ENCODE peak calls at places on chromosomes 2 and 18, in eight cellular contexts. S is C1 segment of cervical spinal cord; G is HuH-7; Z is HTR-8/SVneo; E is Daoy; X is stimulated activated CD4-positive, alpha-beta T cell treated with anti-CD3 and anti-CD28 coated beads, Interleukin-1b, Interleukin-23, amount 100 ng/mL, for 1 hour; R is Calu3; N is trophoblast cell. D is an unnamed sample.
A peak's percentile ranks its signal among the peaks of the same experiment; 100 is the strongest.

GRCh38 chr2:70936165-70936978 is 672 bp downstream of the ATP6V1B1 start:
- DNase-seq in N (no peak), Z (no peak), E (no peak), X (no peak), R (no peak), S (no peak), G (no peak), D (no peak)

GRCh38 chr2:223954401-223954800 is 2.9 kb upstream of the MRPL44 start:
- DNase-seq in N (peak; percentile 34), X (no peak), G (no peak), R (no peak), E (peak; percentile 68), Z (no peak), S (no peak), D (no peak)

GRCh38 chr2:143083636-143084035 is 45.6 kb upstream of the ARHGAP15 start:
- DNase-seq in S (no peak), G (no peak), E (peak; percentile 35), Z (peak; percentile 9), R (no peak), N (no peak), X (no peak), D (no peak)

GRCh38 chr2:12151716-12152115 is 405.3 kb downstream of the LPIN1 start:
- DNase-seq in G (no peak), Z (no peak), R (no peak), X (no peak), E (no peak), S (no peak), N (no peak), D (no peak)

GRCh38 chr2:230234845-230235244 is 9.3 kb downstream of the SP140 start:
- DNase-seq in X (no peak), Z (no peak), R (no peak), N (no peak), S (no peak), E (peak; percentile 5), G (no peak), D (no peak)

GRCh38 chr2:195656131-195656858 is 731 bp upstream of the SLC39A10 start:
- DNase-seq in Z (no peak), E (no peak), S (no peak), R (no peak), X (no peak), G (no peak), N (no peak), D (no peak)

GRCh38 chr2:230797515-230798495 is 66.9 kb upstream of the ITM2C start:
- DNase-seq in G (no peak), X (no peak), R (no peak), E (peak; percentile 30), S (no peak), N (peak; percentile 28), Z (no peak), D (peak; percentile 29)

GRCh38 chr2:127464470-127465257 is 46.4 kb downstream of the PROC start:
- DNase-seq in E (no peak), G (no peak), N (no peak), Z (no peak), X (no peak), R (no peak), S (no peak), D (no peak)

GRCh38 chr2:159094173-159094737 is 125.8 kb downstream of the TANC1 start:
- DNase-seq in X (no peak), E (peak; percentile 52), G (no peak), Z (no peak), S (no peak), N (no peak), R (no peak), D (no peak)

GRCh38 chr2:205477016-205477705 is 205.1 kb upstream of the NRP2 start:
- DNase-seq in X (no peak), Z (no peak), N (no peak), G (peak; percentile 2), S (no peak), E (no peak), R (no peak), D (no peak)

GRCh38 chr2:189379287-189379630 is 62.0 kb upstream of the WDR75 start:
- DNase-seq in E (no peak), G (no peak), Z (peak; percentile 37), N (peak; percentile 51), R (no peak), S (no peak), X (no peak), D (no peak)

GRCh38 chr2:191105082-191105481 is 45.7 kb downstream of the STAT4 start:
- DNase-seq in N (peak; percentile 9), R (no peak), G (no peak), E (peak; percentile 22), S (no peak), Z (no peak), X (no peak), D (no peak)

GRCh38 chr2:233976690-233977294 is 59.6 kb downstream of the TRPM8 start:
- DNase-seq in R (peak; percentile 68), G (peak; percentile 64), X (no peak), S (no peak), Z (peak; percentile 60), N (no peak), E (peak; percentile 70), D (no peak)

GRCh38 chr2:53021285-53021684 is 746.3 kb upstream of the CHAC2 start:
- DNase-seq in E (no peak), S (no peak), Z (no peak), N (no peak), X (no peak), R (no peak), G (no peak), D (no peak)

GRCh38 chr18:43079422-43079821 is 36.1 kb downstream of the RIT2 start:
- DNase-seq in G (no peak), R (no peak), X (no peak), S (no peak), Z (no peak), N (no peak), E (no peak), D (no peak)

GRCh38 chr18:49980869-49981268 is 167.5 kb upstream of the ACAA2 start:
- DNase-seq in X (no peak), N (no peak), S (no peak), Z (no peak), E (no peak), R (no peak), G (no peak), D (no peak)

GRCh38 chr2:203498161-203498560 is 36.9 kb downstream of the RAPH1 start:
- DNase-seq in S (no peak), R (no peak), E (peak; percentile 22), X (no peak), G (no peak), Z (peak; percentile 60), N (no peak), D (no peak)

GRCh38 chr18:41745166-41746049 is 209.6 kb upstream of the PIK3C3 start:
- DNase-seq in Z (peak; percentile 26), S (peak; percentile 1), X (no peak), G (peak; percentile 30), E (no peak), N (no peak), R (peak; percentile 69), D (no peak)

GRCh38 chr18:48781041-48781989 is 169.4 kb downstream of the SMAD7 start:
- DNase-seq in N (no peak), X (no peak), R (no peak), S (peak; percentile 87), E (peak; percentile 27), Z (no peak), G (peak; percentile 75), D (peak; percentile 31)

GRCh38 chr2:242075683-242076082 is 206.2 kb downstream of the RTP5 start:
- DNase-seq in G (no peak), N (no peak), X (no peak), E (no peak), R (peak; percentile 61), S (no peak), Z (no peak), D (no peak)

GRCh38 chr2:3487432-3487831 is 31.9 kb downstream of the ADI1 start:
- DNase-seq in G (no peak), S (no peak), N (no peak), Z (no peak), E (no peak), R (no peak), X (no peak), D (no peak)

GRCh38 chr2:112004246-112004645 is 50.8 kb upstream of the TMEM87B start:
- DNase-seq in Z (no peak), R (no peak), X (no peak), G (no peak), S (peak; percentile 36), N (no peak), E (no peak), D (peak; percentile 34)

GRCh38 chr18:75201936-75202335 is 7.0 kb downstream of the PTGR3 start:
- DNase-seq in E (no peak), G (no peak), S (no peak), R (no peak), Z (no peak), N (no peak), X (no peak), D (peak; percentile 94)

GRCh38 chr18:31516432-31516831 is 18.5 kb downstream of the DSG2 start:
- DNase-seq in S (no peak), G (no peak), N (no peak), X (no peak), E (no peak), Z (no peak), R (no peak), D (no peak)

GRCh38 chr2:207351171-207351570 is 178.6 kb upstream of the CREB1 start:
- DNase-seq in N (peak; percentile 91), E (no peak), Z (no peak), S (no peak), R (no peak), X (no peak), G (no peak), D (no peak)

GRCh38 chr18:34773961-34774754 is 64.1 kb downstream of the DTNA start:
- DNase-seq in E (peak; percentile 57), G (no peak), R (peak; percentile 32), X (no peak), Z (no peak), N (no peak), S (peak; percentile 51), D (peak; percentile 40)

GRCh38 chr18:59885579-59886163 is 14.1 kb upstream of the PMAIP1 start:
- DNase-seq in E (peak; percentile 77), N (no peak), G (no peak), Z (no peak), S (no peak), X (no peak), R (peak; percentile 16), D (no peak)

GRCh38 chr2:176565641-176566323 is 296.5 kb downstream of the MTX2 start:
- DNase-seq in X (no peak), G (peak; percentile 30), R (no peak), N (no peak), E (no peak), Z (no peak), S (no peak), D (no peak)

GRCh38 chr2:221629478-221629877 is 57.4 kb upstream of the EPHA4 start:
- DNase-seq in X (no peak), N (peak; percentile 87), G (no peak), Z (peak; percentile 19), E (peak; percentile 72), R (peak; percentile 7), S (no peak), D (no peak)

GRCh38 chr2:174970092-174970491 is 35.1 kb downstream of the CHN1 start:
- DNase-seq in N (no peak), R (no peak), X (no peak), S (no peak), Z (no peak), E (no peak), G (no peak), D (no peak)

GRCh38 chr18:3062798-3063563 is 50.0 kb upstream of the LPIN2 start:
- DNase-seq in E (peak; percentile 4), S (peak; percentile 18), R (peak; percentile 79), G (peak; percentile 64), Z (no peak), N (peak; percentile 40), X (peak; percentile 31), D (peak; percentile 36)

D was measured in gastrocnemius medialis.